ENCODE peak calls at places on chromosomes 5 and 9, in seven cellular contexts. One of them, this sample, is unnamed.

GRCh38 chr9:98184326-98184725 is 8.1 kb downstream of the CORO2A start:
- DNase-seq in SK-N-SH: no peak
- DNase-seq in HCT116: no peak
- DNase-seq in GM12878: no peak
- DNase-seq in HepG2: no peak
- DNase-seq in K562: no peak
- DNase-seq in H1: no peak
- DNase-seq in this sample: no peak

GRCh38 chr5:96733771-96734498 is 71.8 kb downstream of the CAST start:
- DNase-seq in SK-N-SH: no peak
- DNase-seq in HCT116: peak
- DNase-seq in GM12878: no peak
- DNase-seq in HepG2: no peak
- DNase-seq in K562: peak
- DNase-seq in H1: no peak
- DNase-seq in this sample: peak

GRCh38 chr5:155728857-155729683 is 597.9 kb upstream of the SGCD start:
- DNase-seq in SK-N-SH: peak
- DNase-seq in HCT116: no peak
- DNase-seq in GM12878: no peak
- DNase-seq in HepG2: no peak
- DNase-seq in K562: no peak
- DNase-seq in H1: peak
- DNase-seq in this sample: no peak

GRCh38 chr9:98310752-98311392 is 55.4 kb upstream of the TBC1D2 start:
- DNase-seq in SK-N-SH: no peak
- DNase-seq in HCT116: no peak
- DNase-seq in GM12878: no peak
- DNase-seq in HepG2: no peak
- DNase-seq in K562: peak
- DNase-seq in H1: no peak
- DNase-seq in this sample: no peak

GRCh38 chr9:78769684-78770083 is 472.8 kb downstream of the PSAT1 start:
- DNase-seq in SK-N-SH: no peak
- DNase-seq in HCT116: no peak
- DNase-seq in GM12878: no peak
- DNase-seq in HepG2: no peak
- DNase-seq in K562: no peak
- DNase-seq in H1: no peak
- DNase-seq in this sample: no peak

GRCh38 chr5:156000115-156000514 is 326.8 kb upstream of the SGCD start:
- DNase-seq in SK-N-SH: no peak
- DNase-seq in HCT116: no peak
- DNase-seq in GM12878: no peak
- DNase-seq in HepG2: no peak
- DNase-seq in K562: no peak
- DNase-seq in H1: no peak
- DNase-seq in this sample: no peak

GRCh38 chr5:150277043-150277442 is 12.5 kb downstream of the CAMK2A start:
- DNase-seq in SK-N-SH: no peak
- DNase-seq in HCT116: no peak
- DNase-seq in GM12878: no peak
- DNase-seq in HepG2: no peak
- DNase-seq in K562: no peak
- DNase-seq in H1: no peak
- DNase-seq in this sample: no peak

GRCh38 chr5:134371834-134372340 is 518 bp downstream of the UBE2B start:
- DNase-seq in SK-N-SH: peak
- DNase-seq in HCT116: no peak
- DNase-seq in GM12878: no peak
- DNase-seq in HepG2: peak
- DNase-seq in K562: peak
- DNase-seq in H1: peak
- DNase-seq in this sample: no peak

GRCh38 chr5:134226441-134227192 is 744 bp upstream of the PPP2CA start:
- DNase-seq in SK-N-SH: no peak
- DNase-seq in HCT116: no peak
- DNase-seq in GM12878: no peak
- DNase-seq in HepG2: peak
- DNase-seq in K562: peak
- DNase-seq in H1: no peak
- DNase-seq in this sample: no peak

GRCh38 chr9:90775657-90776056 is 26.0 kb upstream of the SYK start:
- DNase-seq in SK-N-SH: no peak
- DNase-seq in HCT116: no peak
- DNase-seq in GM12878: no peak
- DNase-seq in HepG2: no peak
- DNase-seq in K562: no peak
- DNase-seq in H1: no peak
- DNase-seq in this sample: no peak

GRCh38 chr5:157444224-157444623 is 15.8 kb upstream of the NIPAL4 start:
- DNase-seq in SK-N-SH: no peak
- DNase-seq in HCT116: no peak
- DNase-seq in GM12878: no peak
- DNase-seq in HepG2: no peak
- DNase-seq in K562: no peak
- DNase-seq in H1: no peak
- DNase-seq in this sample: no peak

GRCh38 chr9:100058699-100059579 is 39.9 kb downstream of the ERP44 start:
- DNase-seq in SK-N-SH: no peak
- DNase-seq in HCT116: no peak
- DNase-seq in GM12878: peak
- DNase-seq in HepG2: no peak
- DNase-seq in K562: no peak
- DNase-seq in H1: no peak
- DNase-seq in this sample: no peak

GRCh38 chr9:116000748-116001329 is 152.8 kb upstream of the PAPPA start:
- DNase-seq in SK-N-SH: peak
- DNase-seq in HCT116: peak
- DNase-seq in GM12878: no peak
- DNase-seq in HepG2: peak
- DNase-seq in K562: peak
- DNase-seq in H1: peak
- DNase-seq in this sample: no peak

GRCh38 chr9:137226338-137227056 is 805 bp upstream of the RNF224 start:
- DNase-seq in SK-N-SH: no peak
- DNase-seq in HCT116: no peak
- DNase-seq in GM12878: no peak
- DNase-seq in HepG2: no peak
- DNase-seq in K562: no peak
- DNase-seq in H1: no peak
- DNase-seq in this sample: no peak

GRCh38 chr9:131395027-131395744 is 1.3 kb downstream of the PRRC2B start:
- DNase-seq in SK-N-SH: no peak
- DNase-seq in HCT116: no peak
- DNase-seq in GM12878: peak
- DNase-seq in HepG2: no peak
- DNase-seq in K562: peak
- DNase-seq in H1: peak
- DNase-seq in this sample: peak

GRCh38 chr5:178940569-178941360 is at the start of gene ZNF454:
- DNase-seq in SK-N-SH: peak
- DNase-seq in HCT116: no peak
- DNase-seq in GM12878: no peak
- DNase-seq in HepG2: no peak
- DNase-seq in K562: no peak
- DNase-seq in H1: peak
- DNase-seq in this sample: peak

GRCh38 chr5:179375236-179375685 is 30.0 kb upstream of the ADAMTS2 start:
- DNase-seq in SK-N-SH: peak
- DNase-seq in HCT116: no peak
- DNase-seq in GM12878: no peak
- DNase-seq in HepG2: no peak
- DNase-seq in K562: no peak
- DNase-seq in H1: no peak
- DNase-seq in this sample: no peak

GRCh38 chr5:14270212-14270702 is 127.1 kb downstream of the TRIO start:
- DNase-seq in SK-N-SH: peak
- DNase-seq in HCT116: peak
- DNase-seq in GM12878: no peak
- DNase-seq in HepG2: peak
- DNase-seq in K562: peak
- DNase-seq in H1: no peak
- DNase-seq in this sample: peak

GRCh38 chr5:14707811-14708210 is 43.3 kb downstream of the OTULIN start:
- DNase-seq in SK-N-SH: no peak
- DNase-seq in HCT116: no peak
- DNase-seq in GM12878: no peak
- DNase-seq in HepG2: no peak
- DNase-seq in K562: no peak
- DNase-seq in H1: no peak
- DNase-seq in this sample: no peak

GRCh38 chr9:122498883-122499288 is 11.7 kb upstream of the OR1J2 start:
- DNase-seq in SK-N-SH: peak
- DNase-seq in HCT116: peak
- DNase-seq in GM12878: no peak
- DNase-seq in HepG2: peak
- DNase-seq in K562: peak
- DNase-seq in H1: peak
- DNase-seq in this sample: peak

GRCh38 chr5:11050596-11051304 is 289.7 kb upstream of the DAP start:
- DNase-seq in SK-N-SH: no peak
- DNase-seq in HCT116: no peak
- DNase-seq in GM12878: no peak
- DNase-seq in HepG2: no peak
- DNase-seq in K562: no peak
- DNase-seq in H1: no peak
- DNase-seq in this sample: no peak

GRCh38 chr9:93134740-93135444 is 841 bp upstream of the NINJ1 start:
- DNase-seq in SK-N-SH: no peak
- DNase-seq in HCT116: no peak
- DNase-seq in GM12878: no peak
- DNase-seq in HepG2: no peak
- DNase-seq in K562: no peak
- DNase-seq in H1: no peak
- DNase-seq in this sample: no peak

GRCh38 chr9:132798817-132799790 is 79.0 kb downstream of the AK8 start:
- DNase-seq in SK-N-SH: peak
- DNase-seq in HCT116: no peak
- DNase-seq in GM12878: no peak
- DNase-seq in HepG2: peak
- DNase-seq in K562: peak
- DNase-seq in H1: no peak
- DNase-seq in this sample: no peak

GRCh38 chr5:62011072-62011664 is 294.8 kb upstream of the KIF2A start:
- DNase-seq in SK-N-SH: no peak
- DNase-seq in HCT116: no peak
- DNase-seq in GM12878: no peak
- DNase-seq in HepG2: no peak
- DNase-seq in K562: no peak
- DNase-seq in H1: no peak
- DNase-seq in this sample: no peak

GRCh38 chr9:131273791-131274673 is 2.3 kb downstream of the FAM78A start:
- DNase-seq in SK-N-SH: no peak
- DNase-seq in HCT116: no peak
- DNase-seq in GM12878: no peak
- DNase-seq in HepG2: no peak
- DNase-seq in K562: peak
- DNase-seq in H1: no peak
- DNase-seq in this sample: no peak

GRCh38 chr5:93578813-93579560 is 2.0 kb downstream of the NR2F1-AS1 start:
- DNase-seq in SK-N-SH: peak
- DNase-seq in HCT116: no peak
- DNase-seq in GM12878: no peak
- DNase-seq in HepG2: no peak
- DNase-seq in K562: no peak
- DNase-seq in H1: peak
- DNase-seq in this sample: no peak

GRCh38 chr5:161311965-161312364 is 234.6 kb downstream of the GABRB2 start:
- DNase-seq in SK-N-SH: no peak
- DNase-seq in HCT116: no peak
- DNase-seq in GM12878: no peak
- DNase-seq in HepG2: no peak
- DNase-seq in K562: no peak
- DNase-seq in H1: no peak
- DNase-seq in this sample: no peak

GRCh38 chr9:127182901-127183746 is 60.7 kb upstream of the ANGPTL2 start:
- DNase-seq in SK-N-SH: no peak
- DNase-seq in HCT116: no peak
- DNase-seq in GM12878: no peak
- DNase-seq in HepG2: no peak
- DNase-seq in K562: no peak
- DNase-seq in H1: no peak
- DNase-seq in this sample: no peak

GRCh38 chr5:120101771-120102170 is 362.3 kb upstream of the PRR16 start:
- DNase-seq in SK-N-SH: no peak
- DNase-seq in HCT116: no peak
- DNase-seq in GM12878: no peak
- DNase-seq in HepG2: no peak
- DNase-seq in K562: no peak
- DNase-seq in H1: no peak
- DNase-seq in this sample: no peak
- TF ChIP-seq JUND in SK-N-SH: no peak
- TF ChIP-seq JUND in HCT116: no peak
- TF ChIP-seq JUND in GM12878: no peak
- TF ChIP-seq JUND in HepG2: no peak
- TF ChIP-seq JUND in K562: no peak
- TF ChIP-seq JUND in H1: no peak
- TF ChIP-seq JUND in this sample: no peak

GRCh38 chr5:176737746-176738699 is 72.3 kb upstream of the UNC5A start:
- DNase-seq in SK-N-SH: peak
- DNase-seq in HCT116: no peak
- DNase-seq in GM12878: no peak
- DNase-seq in HepG2: no peak
- DNase-seq in K562: no peak
- DNase-seq in H1: peak
- DNase-seq in this sample: no peak
- TF ChIP-seq JUND in SK-N-SH: no peak
- TF ChIP-seq JUND in HCT116: no peak
- TF ChIP-seq JUND in GM12878: no peak
- TF ChIP-seq JUND in HepG2: no peak
- TF ChIP-seq JUND in K562: no peak
- TF ChIP-seq JUND in H1: no peak
- TF ChIP-seq JUND in this sample: no peak

GRCh38 chr9:94920439-94920951 is 194.0 kb downstream of the AOPEP start:
- DNase-seq in SK-N-SH: no peak
- DNase-seq in HCT116: no peak
- DNase-seq in GM12878: no peak
- DNase-seq in HepG2: no peak
- DNase-seq in K562: no peak
- DNase-seq in H1: no peak
- DNase-seq in this sample: peak
- TF ChIP-seq JUND in SK-N-SH: no peak
- TF ChIP-seq JUND in HCT116: no peak
- TF ChIP-seq JUND in GM12878: no peak
- TF ChIP-seq JUND in HepG2: no peak
- TF ChIP-seq JUND in K562: no peak
- TF ChIP-seq JUND in H1: no peak
- TF ChIP-seq JUND in this sample: no peak

GRCh38 chr9:15160673-15161072 is 146.3 kb downstream of the TTC39B start:
- DNase-seq in SK-N-SH: no peak
- DNase-seq in HCT116: no peak
- DNase-seq in GM12878: no peak
- DNase-seq in HepG2: no peak
- DNase-seq in K562: no peak
- DNase-seq in H1: no peak
- DNase-seq in this sample: no peak
- TF ChIP-seq JUND in SK-N-SH: no peak
- TF ChIP-seq JUND in HCT116: no peak
- TF ChIP-seq JUND in GM12878: no peak
- TF ChIP-seq JUND in HepG2: no peak
- TF ChIP-seq JUND in K562: no peak
- TF ChIP-seq JUND in H1: no peak
- TF ChIP-seq JUND in this sample: no peak

GRCh38 chr9:219670-220365 is 5.2 kb downstream of the DOCK8 start:
- DNase-seq in SK-N-SH: no peak
- DNase-seq in HCT116: no peak
- DNase-seq in GM12878: no peak
- DNase-seq in HepG2: no peak
- DNase-seq in K562: no peak
- DNase-seq in H1: no peak
- DNase-seq in this sample: no peak
- TF ChIP-seq JUND in SK-N-SH: no peak
- TF ChIP-seq JUND in HCT116: no peak
- TF ChIP-seq JUND in GM12878: no peak
- TF ChIP-seq JUND in HepG2: no peak
- TF ChIP-seq JUND in K562: no peak
- TF ChIP-seq JUND in H1: no peak
- TF ChIP-seq JUND in this sample: no peak

This sample was measured in T47D.